ENCODE peak calls at places on chromosomes 5 and 9, in nine cellular contexts. D is neural crest cell; E is activated T-cell treated with anti-CD3 and anti-CD28 coated beads, Interleukin-2, amount 50 U/mL, for 48 hours; R is T-helper 2 cell; S is stromal cell of bone marrow; U is glutamatergic neuron; V is stimulated activated CD4-positive, alpha-beta T cell treated with anti-CD3 and anti-CD28 coated beads, Interleukin-4, amount 100 ng/mL, for 48 hours; Q is NCI-H1092 treated with DMSO at 0.1 percent for 48 hours; H is mesenteric fat pad. G is an unnamed sample.

GRCh38 chr5:206406-206805 is 11.5 kb downstream of the CCDC127 start:
- DNase-seq in R (no peak), U (no peak), D (no peak), S (no peak), Q (no peak), E (no peak), H (peak; percentile 81), V (no peak), G (no peak)

GRCh38 chr9:28439688-28440087 is 866.4 kb upstream of the C9orf72 start:
- DNase-seq in V (no peak), E (no peak), S (no peak), H (no peak), D (no peak), U (no peak), R (no peak), Q (no peak), G (no peak)

GRCh38 chr5:147673276-147673675 is 109.3 kb downstream of the JAKMIP2 start:
- DNase-seq in V (no peak), E (no peak), H (no peak), R (no peak), U (peak; percentile 83), D (no peak), S (no peak), Q (peak; percentile 79), G (no peak)

GRCh38 chr9:131049829-131050715 is 41.1 kb downstream of the LAMC3 start:
- DNase-seq in E (no peak), U (no peak), V (no peak), S (no peak), H (no peak), D (no peak), R (no peak), Q (no peak), G (no peak)

GRCh38 chr9:127307802-127308201 is 43.2 kb downstream of the GARNL3 start:
- DNase-seq in S (no peak), U (no peak), D (no peak), H (no peak), V (no peak), Q (no peak), E (no peak), R (no peak), G (no peak)

GRCh38 chr5:140977003-140977402 is 10.7 kb downstream of the PCDHAC2 start:
- DNase-seq in R (no peak), V (no peak), H (no peak), U (no peak), S (peak; percentile 11), E (no peak), Q (no peak), D (no peak), G (no peak)

GRCh38 chr5:14246350-14247053 is 103.4 kb downstream of the TRIO start:
- DNase-seq in D (no peak), H (no peak), E (no peak), R (no peak), V (no peak), S (no peak), Q (no peak), U (no peak), G (no peak)

GRCh38 chr9:126494264-126494663 is 119.5 kb upstream of the LMX1B start:
- DNase-seq in S (no peak), U (no peak), D (no peak), R (no peak), Q (no peak), H (no peak), V (no peak), E (no peak), G (no peak)

GRCh38 chr5:159511570-159511969 is 181.3 kb upstream of the IL12B start:
- DNase-seq in E (no peak), H (no peak), Q (no peak), D (no peak), R (no peak), U (no peak), V (no peak), S (no peak), G (no peak)

GRCh38 chr9:134994926-134995791 is 77.4 kb upstream of the FCN1 start:
- DNase-seq in E (no peak), Q (no peak), H (peak; percentile 85), R (no peak), D (no peak), S (no peak), U (no peak), V (no peak), G (no peak)

GRCh38 chr5:168965638-168966037 is 335.3 kb downstream of the SLIT3 start:
- DNase-seq in Q (no peak), V (no peak), R (no peak), H (no peak), D (no peak), U (no peak), E (no peak), S (no peak), G (no peak)

GRCh38 chr9:127444921-127445850 is 6.0 kb downstream of the RPL12 start:
- DNase-seq in D (no peak), Q (no peak), U (no peak), H (no peak), V (no peak), S (no peak), E (peak; percentile 73), R (no peak), G (no peak)

GRCh38 chr9:137308102-137308619 is 6.1 kb upstream of the NRARP start:
- DNase-seq in V (no peak), U (peak; percentile 69), S (no peak), H (no peak), E (no peak), Q (no peak), R (no peak), D (no peak), G (no peak)

GRCh38 chr5:4116834-4117233 is 521.2 kb downstream of the IRX1 start:
- DNase-seq in V (no peak), D (no peak), U (no peak), S (no peak), R (no peak), E (no peak), Q (no peak), H (no peak), G (no peak)